ENCODE peak calls at places on chromosomes 5 and 9, in six cellular contexts. M, B, T, X, Q and P are unnamed samples.

GRCh38 chr9:112914524-112914923 is 23.8 kb upstream of the SLC46A2 start:
- DNase-seq in Q (no peak), M (no peak), X (no peak), T (no peak), B (peak; percentile 22), P (no peak)

GRCh38 chr9:135068776-135069415 is 18.6 kb upstream of the OLFM1 start:
- DNase-seq in T (no peak), M (no peak), B (no peak), X (no peak), Q (no peak), P (no peak)

GRCh38 chr5:64502181-64502580 is 3.6 kb upstream of the RGS7BP start:
- DNase-seq in B (no peak), X (no peak), M (no peak), Q (no peak), T (no peak), P (no peak)

GRCh38 chr5:32711693-32712462 is 757 bp downstream of the NPR3 start:
- DNase-seq in Q (peak; percentile 50), T (no peak), X (peak; percentile 31), M (peak; percentile 32), B (no peak), P (no peak)

GRCh38 chr5:83559141-83559785 is 87.7 kb downstream of the VCAN start:
- DNase-seq in X (no peak), T (no peak), Q (no peak), B (no peak), M (no peak), P (no peak)

GRCh38 chr5:1500411-1501091 is 23.2 kb downstream of the LPCAT1 start:
- DNase-seq in T (no peak), Q (peak; percentile 77), B (peak; percentile 50), M (no peak), X (peak; percentile 44), P (no peak)

GRCh38 chr9:23820731-23821399 is 5.2 kb downstream of the ELAVL2 start:
- DNase-seq in T (no peak), Q (no peak), M (no peak), B (no peak), X (no peak), P (no peak)

GRCh38 chr9:112169368-112169767 is 5.7 kb downstream of the SUSD1 start:
- DNase-seq in Q (no peak), B (no peak), X (no peak), M (peak; percentile 86), T (no peak), P (no peak)

GRCh38 chr5:90987711-90988110 is 395.4 kb downstream of the ARRDC3 start:
- DNase-seq in B (no peak), X (no peak), M (no peak), T (no peak), Q (no peak), P (no peak)

GRCh38 chr5:134100283-134101011 is 14.0 kb upstream of the TCF7 start:
- DNase-seq in X (peak; percentile 51), M (peak; percentile 93), Q (no peak), T (peak; percentile 96), B (peak; percentile 73), P (peak; percentile 94)

GRCh38 chr5:67431191-67431590 is 234.6 kb upstream of the CD180 start:
- DNase-seq in T (no peak), B (peak; percentile 48), Q (no peak), M (peak; percentile 54), X (peak; percentile 54), P (no peak)

GRCh38 chr9:135129137-135129695 is 41.7 kb downstream of the OLFM1 start:
- DNase-seq in M (no peak), T (no peak), X (no peak), B (no peak), Q (no peak), P (no peak)

GRCh38 chr5:168219515-168220410 is 71.7 kb upstream of the WWC1 start:
- DNase-seq in B (peak; percentile 87), T (peak; percentile 83), M (peak; percentile 60), Q (no peak), X (peak; percentile 81), P (peak; percentile 62)

GRCh38 chr9:104900871-104901270 is 27.1 kb downstream of the ABCA1 start:
- DNase-seq in B (no peak), M (peak; percentile 48), X (no peak), T (no peak), Q (no peak), P (no peak)

GRCh38 chr5:135738564-135738875 is 95.9 kb upstream of the SLC25A48 start:
- DNase-seq in Q (no peak), B (no peak), T (no peak), X (no peak), M (no peak), P (no peak)

GRCh38 chr9:113756476-113757198 is 119.5 kb upstream of the ZNF618 start:
- DNase-seq in X (no peak), M (no peak), B (peak; percentile 9), T (no peak), Q (no peak), P (no peak)

GRCh38 chr9:129954868-129955550 is 88.0 kb downstream of the FNBP1 start:
- DNase-seq in B (peak; percentile 67), Q (no peak), T (no peak), M (no peak), X (no peak), P (peak; percentile 29)

GRCh38 chr5:141846031-141846430 is 32.2 kb downstream of the PCDH1 start:
- DNase-seq in T (no peak), M (no peak), Q (no peak), B (peak; percentile 65), X (peak; percentile 49), P (no peak)

GRCh38 chr5:45279109-45279508 is 417.1 kb downstream of the HCN1 start:
- DNase-seq in X (no peak), M (no peak), T (no peak), B (no peak), Q (no peak), P (no peak)

GRCh38 chr9:83981126-83981871 is 694 bp downstream of the RMI1 start:
- DNase-seq in X (peak; percentile 58), Q (peak; percentile 16), T (peak; percentile 60), M (peak; percentile 69), B (peak; percentile 46), P (peak; percentile 50)

GRCh38 chr5:139765040-139765408 is 30.6 kb upstream of the PSD2 start:
- DNase-seq in B (no peak), X (no peak), M (no peak), Q (no peak), T (no peak), P (no peak)

GRCh38 chr9:136092353-136092650 is 2.8 kb downstream of the NACC2 start:
- DNase-seq in Q (peak; percentile 9), M (no peak), T (no peak), B (no peak), X (no peak), P (no peak)

GRCh38 chr9:95826183-95826838 is 49.2 kb upstream of the ERCC6L2 start:
- DNase-seq in B (no peak), Q (no peak), T (peak; percentile 29), X (no peak), M (no peak), P (peak; percentile 61)

GRCh38 chr9:133973791-133974630 is 18.1 kb downstream of the VAV2 start:
- DNase-seq in Q (no peak), T (no peak), B (no peak), M (no peak), X (no peak), P (no peak)

GRCh38 chr5:7886849-7887460 is 18.0 kb downstream of the MTRR start:
- DNase-seq in Q (no peak), T (peak; percentile 29), M (peak; percentile 20), B (peak; percentile 71), X (peak; percentile 61), P (peak; percentile 18)

GRCh38 chr9:128685022-128685332 is 4.0 kb upstream of the SET start:
- DNase-seq in M (no peak), T (no peak), Q (no peak), B (no peak), X (no peak), P (no peak)
- H3K4me3 ChIP-seq in M (peak overlapping the region; percentile 73), T (peak overlapping the region; percentile 87), Q (no peak overlapping the region), B (peak overlapping the region; percentile 89), X (no peak overlapping the region), P (peak overlapping the region; percentile 85)

GRCh38 chr5:73448072-73448432 is 525 bp downstream of the FOXD1 start:
- DNase-seq in X (no peak), Q (peak; percentile 31), T (peak; percentile 12), B (no peak), M (peak; percentile 39), P (peak; percentile 44)
- H3K4me3 ChIP-seq in X (peak overlapping the region; percentile 34), Q (peak overlapping the region; percentile 65), T (peak overlapping the region; percentile 48), B (peak overlapping the region; percentile 62), M (peak overlapping the region; percentile 56), P (peak overlapping the region; percentile 39)

GRCh38 chr9:33638516-33638915 is 114.5 kb downstream of the ANKRD18B start:
- DNase-seq in Q (no peak), T (no peak), B (no peak), X (no peak), M (no peak), P (peak; percentile 3)

GRCh38 chr9:33628865-33629410 is 104.9 kb downstream of the ANKRD18B start:
- DNase-seq in M (no peak), T (no peak), Q (no peak), B (no peak), X (no peak), P (no peak)

GRCh38 chr9:33637881-33638280 is 113.8 kb downstream of the ANKRD18B start:
- DNase-seq in B (no peak), Q (no peak), X (no peak), M (no peak), T (no peak), P (peak; percentile 3)

GRCh38 chr9:33633621-33634020 is 109.6 kb downstream of the ANKRD18B start:
- DNase-seq in X (no peak), B (no peak), M (no peak), T (no peak), Q (no peak), P (no peak)
- H3K4me3 ChIP-seq in X (no peak overlapping the region), B (no peak overlapping the region), M (no peak overlapping the region), T (no peak overlapping the region), Q (no peak overlapping the region), P (no peak overlapping the region)

GRCh38 chr5:143220748-143221211 is 182.7 kb downstream of the NR3C1 start:
- DNase-seq in X (no peak), Q (no peak), T (peak; percentile 73), M (no peak), B (no peak), P (peak; percentile 60)
- H3K4me3 ChIP-seq in X (no peak overlapping the region), Q (peak overlapping the region; percentile 21), T (peak overlapping the region; percentile 50), M (no peak overlapping the region), B (no peak overlapping the region), P (peak overlapping the region; percentile 52)